ENCODE peak calls at places on chromosomes 5 and 9, in nine cellular contexts. One of them, this sample, is unnamed. For H3K4me1, the result is how much of the 10 kb centered on the place peaks cover.

GRCh38 chr5:172559004-172559932 is 81.8 kb upstream of the NEURL1B start:
- DNase-seq in spleen: peak
- DNase-seq in transverse colon: peak
- DNase-seq in uterus: peak
- DNase-seq in A549: no peak
- DNase-seq in vagina: peak
- DNase-seq in right lobe of liver: no peak
- DNase-seq in stomach: peak
- DNase-seq in ovary: peak
- DNase-seq in this sample: peak

GRCh38 chr5:74294231-74294705 is 346.3 kb downstream of the ENC1 start:
- DNase-seq in spleen: no peak
- DNase-seq in transverse colon: no peak
- DNase-seq in uterus: no peak
- DNase-seq in A549: no peak
- DNase-seq in vagina: no peak
- DNase-seq in right lobe of liver: no peak
- DNase-seq in stomach: no peak
- DNase-seq in ovary: peak
- DNase-seq in this sample: no peak

GRCh38 chr5:151608522-151608921 is 17.4 kb upstream of the FAT2 start:
- DNase-seq in spleen: no peak
- DNase-seq in transverse colon: no peak
- DNase-seq in uterus: no peak
- DNase-seq in A549: no peak
- DNase-seq in vagina: no peak
- DNase-seq in right lobe of liver: no peak
- DNase-seq in stomach: no peak
- DNase-seq in ovary: no peak
- DNase-seq in this sample: no peak

GRCh38 chr5:144093400-144093799 is 77.1 kb downstream of the YIPF5 start:
- DNase-seq in spleen: no peak
- DNase-seq in transverse colon: no peak
- DNase-seq in uterus: no peak
- DNase-seq in A549: no peak
- DNase-seq in vagina: no peak
- DNase-seq in right lobe of liver: no peak
- DNase-seq in stomach: no peak
- DNase-seq in ovary: no peak
- DNase-seq in this sample: no peak

GRCh38 chr9:86948153-86948929 is 1.0 kb upstream of the GAS1 start:
- DNase-seq in spleen: peak
- DNase-seq in transverse colon: peak
- DNase-seq in uterus: peak
- DNase-seq in A549: peak
- DNase-seq in vagina: no peak
- DNase-seq in right lobe of liver: peak
- DNase-seq in stomach: peak
- DNase-seq in ovary: peak
- DNase-seq in this sample: peak

GRCh38 chr9:118331622-118332045 is 627.4 kb downstream of the TLR4 start:
- DNase-seq in spleen: no peak
- DNase-seq in transverse colon: no peak
- DNase-seq in uterus: no peak
- DNase-seq in A549: peak
- DNase-seq in vagina: no peak
- DNase-seq in right lobe of liver: peak
- DNase-seq in stomach: no peak
- DNase-seq in ovary: no peak
- DNase-seq in this sample: no peak

GRCh38 chr5:78594946-78595921 is 53.3 kb downstream of the LHFPL2 start:
- DNase-seq in spleen: no peak
- DNase-seq in transverse colon: peak
- DNase-seq in uterus: peak
- DNase-seq in A549: peak
- DNase-seq in vagina: no peak
- DNase-seq in right lobe of liver: no peak
- DNase-seq in stomach: no peak
- DNase-seq in ovary: peak
- DNase-seq in this sample: peak

GRCh38 chr5:53397141-53397794 is 83.2 kb upstream of the FST start:
- DNase-seq in spleen: no peak
- DNase-seq in transverse colon: no peak
- DNase-seq in uterus: no peak
- DNase-seq in A549: no peak
- DNase-seq in vagina: no peak
- DNase-seq in right lobe of liver: no peak
- DNase-seq in stomach: no peak
- DNase-seq in ovary: no peak
- DNase-seq in this sample: no peak

GRCh38 chr9:77015291-77016048 is 4.0 kb upstream of the FOXB2 start:
- DNase-seq in spleen: no peak
- DNase-seq in transverse colon: no peak
- DNase-seq in uterus: no peak
- DNase-seq in A549: no peak
- DNase-seq in vagina: no peak
- DNase-seq in right lobe of liver: no peak
- DNase-seq in stomach: no peak
- DNase-seq in ovary: no peak
- DNase-seq in this sample: no peak

GRCh38 chr5:94361161-94361560 is 257.2 kb downstream of the KIAA0825 start:
- DNase-seq in spleen: no peak
- DNase-seq in transverse colon: no peak
- DNase-seq in uterus: no peak
- DNase-seq in A549: no peak
- DNase-seq in vagina: no peak
- DNase-seq in right lobe of liver: no peak
- DNase-seq in stomach: no peak
- DNase-seq in ovary: no peak
- DNase-seq in this sample: no peak

GRCh38 chr5:94359880-94360279 is 258.5 kb downstream of the KIAA0825 start:
- DNase-seq in spleen: no peak
- DNase-seq in transverse colon: no peak
- DNase-seq in uterus: no peak
- DNase-seq in A549: no peak
- DNase-seq in vagina: no peak
- DNase-seq in right lobe of liver: no peak
- DNase-seq in stomach: no peak
- DNase-seq in ovary: no peak
- DNase-seq in this sample: no peak

GRCh38 chr5:94362857-94363256 is 255.5 kb downstream of the KIAA0825 start:
- DNase-seq in spleen: no peak
- DNase-seq in transverse colon: no peak
- DNase-seq in uterus: no peak
- DNase-seq in A549: no peak
- DNase-seq in vagina: no peak
- DNase-seq in right lobe of liver: no peak
- DNase-seq in stomach: no peak
- DNase-seq in ovary: no peak
- DNase-seq in this sample: no peak

GRCh38 chr5:94360382-94360781 is 258.0 kb downstream of the KIAA0825 start:
- DNase-seq in spleen: no peak
- DNase-seq in transverse colon: no peak
- DNase-seq in uterus: no peak
- DNase-seq in A549: no peak
- DNase-seq in vagina: no peak
- DNase-seq in right lobe of liver: no peak
- DNase-seq in stomach: no peak
- DNase-seq in ovary: no peak
- DNase-seq in this sample: no peak

DNA sequence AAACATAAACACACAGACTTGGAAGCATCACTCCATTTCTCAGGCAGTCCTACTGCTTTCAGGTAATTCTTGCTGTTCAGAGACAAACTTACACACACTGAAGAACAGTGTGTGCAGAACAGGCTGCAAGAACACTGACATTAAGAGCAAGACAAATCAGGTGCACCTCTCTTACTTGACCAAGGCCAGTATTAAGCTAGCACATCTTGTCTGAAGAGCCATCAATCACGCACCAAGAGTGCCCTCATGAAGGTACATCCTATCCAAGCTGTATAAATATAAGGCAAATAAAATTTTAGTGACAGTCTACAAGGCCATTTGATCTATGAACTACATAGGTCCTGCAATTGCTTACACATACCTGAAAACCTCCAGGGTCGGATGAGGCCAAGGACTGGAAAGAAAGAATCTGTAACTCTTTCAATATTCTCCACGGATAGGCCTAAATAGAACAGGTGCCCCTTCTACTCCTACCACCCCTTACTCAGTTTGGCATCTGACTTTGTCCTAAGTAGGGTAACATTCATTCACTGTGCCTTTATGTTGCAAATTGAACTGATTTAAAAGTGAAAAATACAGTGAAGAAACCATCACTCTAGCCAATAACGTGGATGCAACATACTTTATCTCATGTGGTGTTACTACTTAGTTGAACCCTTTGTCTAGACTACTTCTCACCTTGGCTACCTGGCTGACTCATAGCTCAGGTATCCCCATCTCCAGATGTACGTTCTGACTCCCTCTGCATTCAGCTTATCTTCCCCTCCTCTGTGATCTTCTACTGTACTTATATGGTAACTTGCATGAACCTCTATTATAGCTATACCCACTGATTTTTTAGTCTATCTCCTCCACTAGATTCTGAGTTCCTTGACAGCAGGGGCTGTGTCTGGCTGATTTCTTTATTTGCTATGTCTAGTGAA is 256.3 kb downstream of the KIAA0825 start:
- DNase-seq in spleen: no peak
- DNase-seq in transverse colon: no peak
- DNase-seq in uterus: no peak
- DNase-seq in A549: no peak
- DNase-seq in vagina: no peak
- DNase-seq in right lobe of liver: no peak
- DNase-seq in stomach: no peak
- DNase-seq in ovary: no peak
- DNase-seq in this sample: no peak
- TF ChIP-seq POLR2A in spleen: no peak
- TF ChIP-seq POLR2A in transverse colon: no peak
- TF ChIP-seq POLR2A in uterus: no peak
- TF ChIP-seq POLR2A in A549: no peak
- TF ChIP-seq POLR2A in vagina: no peak
- TF ChIP-seq POLR2A in right lobe of liver: no peak
- TF ChIP-seq POLR2A in stomach: no peak
- TF ChIP-seq POLR2A in ovary: no peak
- TF ChIP-seq POLR2A in this sample: no peak

DNA sequence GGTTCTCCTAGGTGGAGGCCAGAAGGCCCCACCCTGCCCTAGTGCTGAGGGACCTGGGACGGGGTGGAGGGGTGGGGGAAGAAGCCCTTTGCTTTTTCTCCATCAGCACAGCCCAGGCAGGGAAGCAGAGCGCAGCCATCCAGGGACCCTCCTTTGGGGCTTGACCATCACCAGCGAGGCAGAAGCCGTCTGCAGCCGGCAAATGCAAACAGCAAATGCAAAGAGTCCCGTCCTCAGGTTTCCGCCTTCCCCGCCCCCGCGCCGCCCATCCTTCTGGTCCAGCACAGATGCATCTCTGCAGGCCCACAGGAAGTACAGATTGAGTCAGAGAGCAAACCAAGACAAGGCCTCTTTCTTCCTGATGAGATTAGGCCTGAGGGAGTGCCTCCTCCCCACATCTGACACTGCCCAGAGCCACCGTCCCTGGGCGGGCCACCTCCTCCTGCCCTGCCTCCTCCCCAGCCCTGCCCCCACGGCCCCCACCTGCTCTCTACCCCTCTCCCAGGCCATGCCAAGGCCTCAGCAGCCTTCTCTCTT is 23.4 kb downstream of the CORO2A start:
- DNase-seq in spleen: peak
- DNase-seq in transverse colon: peak
- DNase-seq in uterus: no peak
- DNase-seq in A549: no peak
- DNase-seq in vagina: no peak
- DNase-seq in right lobe of liver: no peak
- DNase-seq in stomach: peak
- DNase-seq in ovary: no peak
- DNase-seq in this sample: peak
- H3K4me3 ChIP-seq in spleen: no peak
- H3K4me3 ChIP-seq in transverse colon: no peak
- H3K4me3 ChIP-seq in uterus: no peak
- H3K4me3 ChIP-seq in A549: no peak
- H3K4me3 ChIP-seq in vagina: no peak
- H3K4me3 ChIP-seq in right lobe of liver: no peak
- H3K4me3 ChIP-seq in stomach: no peak
- H3K4me3 ChIP-seq in ovary: no peak
- H3K4me3 ChIP-seq in this sample: no peak

DNA sequence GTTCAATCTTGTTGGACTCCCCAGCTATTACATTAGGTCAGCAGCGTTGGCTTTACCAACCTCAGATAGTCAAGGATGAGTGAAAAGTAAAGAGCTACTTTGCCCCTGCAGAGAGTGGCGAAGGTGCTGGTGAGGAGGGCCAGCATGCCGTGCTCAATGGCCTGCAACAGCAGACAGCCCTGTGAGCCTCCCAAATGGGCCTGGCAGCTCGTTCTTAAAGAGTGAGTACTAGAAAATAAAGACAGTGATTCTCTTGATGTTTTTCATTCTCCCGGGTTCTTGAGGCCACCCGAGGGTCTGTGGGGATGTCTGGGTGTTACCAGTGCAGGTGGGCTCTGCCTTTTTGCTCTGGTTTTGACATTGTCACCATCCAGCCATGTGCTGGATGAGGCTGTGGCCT is 16.2 kb downstream of the GADD45G start:
- DNase-seq in spleen: no peak
- DNase-seq in transverse colon: no peak
- DNase-seq in uterus: no peak
- DNase-seq in A549: no peak
- DNase-seq in vagina: no peak
- DNase-seq in right lobe of liver: no peak
- DNase-seq in stomach: no peak
- DNase-seq in ovary: no peak
- DNase-seq in this sample: no peak
- H3K4me1 ChIP-seq in spleen: under half
- H3K4me1 ChIP-seq in transverse colon: under half
- H3K4me1 ChIP-seq in uterus: under half
- H3K4me1 ChIP-seq in A549: under half
- H3K4me1 ChIP-seq in vagina: under half
- H3K4me1 ChIP-seq in right lobe of liver: under half
- H3K4me1 ChIP-seq in stomach: half or more
- H3K4me1 ChIP-seq in ovary: under half
- H3K4me1 ChIP-seq in this sample: under half

DNA sequence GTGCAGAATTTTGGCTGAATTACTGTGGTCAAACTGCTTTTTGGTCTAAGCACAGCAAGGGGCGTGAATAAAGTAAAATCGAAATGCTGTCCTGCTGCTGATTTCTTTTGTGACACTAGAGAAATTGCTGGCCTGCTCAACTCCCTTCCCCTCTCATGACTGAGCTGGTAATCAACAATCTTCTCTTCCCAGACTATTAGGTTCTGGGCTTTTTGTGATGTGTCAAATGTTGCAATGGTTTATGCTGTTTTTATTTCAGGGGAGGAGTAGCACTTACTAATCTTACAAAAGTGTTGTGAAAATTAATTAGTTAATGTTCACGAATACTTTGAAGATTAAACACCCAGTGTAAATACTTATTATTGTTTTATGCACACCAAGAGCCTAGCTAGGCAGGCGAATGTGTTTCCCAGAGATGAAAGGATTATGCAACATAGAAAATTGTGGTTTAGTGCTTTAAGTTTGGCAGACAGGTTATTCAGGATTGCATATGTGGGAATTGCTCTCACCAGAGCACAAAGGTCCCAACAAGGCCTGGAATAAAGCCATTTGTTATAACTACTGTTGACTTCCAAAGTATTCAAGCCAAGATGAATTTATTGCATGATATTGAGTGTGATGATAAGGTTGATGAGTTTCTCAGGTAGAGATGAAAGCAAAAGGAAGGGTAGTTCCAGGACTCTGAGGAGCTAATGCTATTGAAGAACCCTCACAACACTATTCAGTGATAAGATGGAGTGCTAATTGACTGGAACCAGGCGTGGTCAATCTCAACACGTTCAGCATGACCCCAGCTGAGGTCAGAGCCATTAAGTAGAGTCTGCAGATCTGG is 280.7 kb upstream of the ZNF608 start:
- DNase-seq in spleen: no peak
- DNase-seq in transverse colon: peak
- DNase-seq in uterus: no peak
- DNase-seq in A549: no peak
- DNase-seq in vagina: no peak
- DNase-seq in right lobe of liver: peak
- DNase-seq in stomach: peak
- DNase-seq in ovary: no peak
- DNase-seq in this sample: no peak
- TF ChIP-seq POLR2A in spleen: no peak
- TF ChIP-seq POLR2A in transverse colon: no peak
- TF ChIP-seq POLR2A in uterus: no peak
- TF ChIP-seq POLR2A in A549: no peak
- TF ChIP-seq POLR2A in vagina: no peak
- TF ChIP-seq POLR2A in right lobe of liver: no peak
- TF ChIP-seq POLR2A in stomach: no peak
- TF ChIP-seq POLR2A in ovary: no peak
- TF ChIP-seq POLR2A in this sample: no peak